ENCODE peak calls at places on chromosomes 4 and X, in nine cellular contexts. A is pancreas; Y is HCT116; X is aorta; Z is uterus; Q is right cardiac atrium; G is fibroblast of lung; D is foreskin keratinocyte; T is CD8-positive, alpha-beta T cell. K is an unnamed sample.

GRCh38 chrX:135421932-135422809 is at the start of gene SMIM10L2A:
- DNase-seq in G (no peak), X (no peak), Z (no peak), Q (no peak), D (no peak), T (no peak), Y (no peak), A (no peak), K (no peak)

GRCh38 chrX:78321809-78322208 is 5.6 kb downstream of the CYSLTR1 start:
- DNase-seq in Y (no peak), Q (peak), A (no peak), X (no peak), G (no peak), T (peak), Z (peak), D (no peak), K (no peak)

GRCh38 chr4:40189997-40190396 is 6.8 kb upstream of the RHOH start:
- DNase-seq in G (peak), T (no peak), D (no peak), Z (no peak), A (peak), Y (no peak), X (no peak), Q (no peak), K (no peak)

GRCh38 chrX:122272011-122272410 is 912.1 kb upstream of the GRIA3 start:
- DNase-seq in D (no peak), A (no peak), T (no peak), G (no peak), Z (no peak), Q (no peak), X (no peak), Y (no peak), K (no peak)

GRCh38 chr4:5952286-5953002 is 59.6 kb upstream of the CRMP1 start:
- DNase-seq in G (no peak), Y (no peak), X (no peak), D (no peak), T (no peak), Q (no peak), A (no peak), Z (no peak), K (no peak)

GRCh38 chr4:107823870-107824366 is 814 bp upstream of the SGMS2 start:
- DNase-seq in A (no peak), Q (no peak), D (no peak), G (no peak), T (no peak), Y (peak), X (no peak), Z (no peak), K (no peak)

GRCh38 chrX:20596856-20597255 is 330.1 kb upstream of the RPS6KA3 start:
- DNase-seq in A (no peak), G (no peak), T (no peak), Y (no peak), D (no peak), Q (no peak), Z (no peak), X (no peak), K (no peak)

GRCh38 chrX:37380920-37381319 is 31.8 kb downstream of the PRRG1 start:
- DNase-seq in A (no peak), Z (no peak), X (no peak), D (peak), G (peak), T (no peak), Q (no peak), Y (peak), K (no peak)

GRCh38 chr4:13980317-13980716 is 352.8 kb upstream of the BOD1L1 start:
- DNase-seq in T (no peak), X (no peak), G (peak), Y (no peak), A (no peak), D (peak), Q (no peak), Z (no peak), K (no peak)

GRCh38 chrX:29382811-29383210 is 795.6 kb downstream of the IL1RAPL1 start:
- DNase-seq in T (no peak), Q (no peak), Z (no peak), D (no peak), Y (no peak), G (no peak), A (no peak), X (no peak), K (no peak)

GRCh38 chr4:40750461-40751258 is 905 bp downstream of the NSUN7 start:
- DNase-seq in Z (no peak), X (no peak), T (no peak), A (no peak), G (peak), Y (no peak), Q (no peak), D (peak), K (no peak)

GRCh38 chr4:30916337-30917274 is 196.4 kb downstream of the PCDH7 start:
- DNase-seq in Y (no peak), X (no peak), G (no peak), Q (no peak), Z (no peak), D (no peak), A (no peak), T (no peak), K (no peak)

GRCh38 chr4:147969573-147969972 is 237.7 kb downstream of the ARHGAP10 start:
- DNase-seq in G (no peak), T (no peak), D (no peak), Z (no peak), X (no peak), Q (no peak), A (no peak), Y (no peak), K (no peak)

GRCh38 chrX:39591099-39591498 is 506.7 kb downstream of the BCOR start:
- DNase-seq in T (no peak), G (no peak), Y (no peak), X (no peak), A (no peak), Z (no peak), Q (no peak), D (peak), K (no peak)

GRCh38 chrX:29604381-29604780 is 611.0 kb upstream of the MAGEB2 start:
- DNase-seq in A (no peak), T (no peak), Z (no peak), G (no peak), Q (no peak), Y (no peak), D (no peak), X (no peak), K (no peak)

GRCh38 chr4:6986067-6986780 is 56.9 kb upstream of the TADA2B start:
- DNase-seq in A (no peak), Z (peak), T (peak), D (no peak), Y (no peak), G (peak), X (no peak), Q (peak), K (peak)

GRCh38 chrX:17826609-17827496 is 34.2 kb downstream of the RAI2 start:
- DNase-seq in D (peak), Q (no peak), G (peak), T (no peak), Z (no peak), X (no peak), A (no peak), Y (no peak), K (no peak)

GRCh38 chr4:76447326-76447954 is 12.4 kb downstream of the SHROOM3 start:
- DNase-seq in Z (no peak), D (no peak), Q (no peak), G (peak), Y (no peak), T (no peak), X (no peak), A (no peak), K (no peak)

DNA sequence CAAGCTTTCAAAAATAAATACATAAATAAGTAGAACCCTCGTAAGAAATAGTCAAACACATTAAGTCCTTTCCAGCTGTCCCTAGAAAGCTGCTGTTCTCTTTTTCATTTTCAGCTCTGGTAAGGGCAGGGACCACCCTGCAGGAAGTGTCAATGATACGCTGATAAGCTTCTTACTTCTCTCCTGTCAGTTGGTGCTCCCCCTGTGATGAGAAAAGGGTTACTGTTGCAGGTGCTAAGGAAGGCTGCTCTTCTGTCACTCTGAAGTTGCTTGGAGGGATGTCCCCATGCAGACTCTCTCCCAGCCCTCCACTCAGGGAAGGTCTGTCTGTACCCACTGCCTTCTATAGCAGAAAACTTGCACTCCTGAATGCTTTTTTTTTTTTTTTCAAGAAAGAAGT is 1.4 kb downstream of the CXCL3 start:
- DNase-seq in Q (no peak), Z (no peak), Y (no peak), G (no peak), A (no peak), X (no peak), T (no peak), D (no peak), K (no peak)
- H3K27ac ChIP-seq in Q (no peak), Z (no peak), Y (no peak), G (no peak), A (no peak), X (no peak), T (no peak), D (no peak), K (no peak)

GRCh38 chr4:140255467-140255866 is 101.5 kb upstream of the MAML3 start:
- DNase-seq in Q (no peak), D (no peak), T (no peak), X (no peak), G (peak), Z (no peak), A (no peak), Y (no peak), K (no peak)

GRCh38 chr4:140256941-140257340 is 103.0 kb upstream of the MAML3 start:
- DNase-seq in A (no peak), D (no peak), G (peak), Y (no peak), T (no peak), Z (no peak), Q (no peak), X (no peak), K (no peak)

GRCh38 chr4:140255919-140256318 is 101.9 kb upstream of the MAML3 start:
- DNase-seq in G (no peak), A (no peak), T (no peak), Q (no peak), X (no peak), D (no peak), Y (no peak), Z (no peak), K (no peak)

GRCh38 chr4:140256335-140256734 is 102.4 kb upstream of the MAML3 start:
- DNase-seq in X (no peak), A (no peak), Q (no peak), Z (no peak), G (peak), D (peak), Y (no peak), T (no peak), K (no peak)

GRCh38 chr4:140257461-140258305 is 103.7 kb upstream of the MAML3 start:
- DNase-seq in Q (no peak), Y (no peak), T (no peak), A (no peak), G (peak), X (no peak), D (no peak), Z (no peak), K (no peak)
- H3K27ac ChIP-seq in Q (peak), Y (no peak), T (no peak), A (no peak), G (peak), X (no peak), D (no peak), Z (peak), K (no peak)

DNA sequence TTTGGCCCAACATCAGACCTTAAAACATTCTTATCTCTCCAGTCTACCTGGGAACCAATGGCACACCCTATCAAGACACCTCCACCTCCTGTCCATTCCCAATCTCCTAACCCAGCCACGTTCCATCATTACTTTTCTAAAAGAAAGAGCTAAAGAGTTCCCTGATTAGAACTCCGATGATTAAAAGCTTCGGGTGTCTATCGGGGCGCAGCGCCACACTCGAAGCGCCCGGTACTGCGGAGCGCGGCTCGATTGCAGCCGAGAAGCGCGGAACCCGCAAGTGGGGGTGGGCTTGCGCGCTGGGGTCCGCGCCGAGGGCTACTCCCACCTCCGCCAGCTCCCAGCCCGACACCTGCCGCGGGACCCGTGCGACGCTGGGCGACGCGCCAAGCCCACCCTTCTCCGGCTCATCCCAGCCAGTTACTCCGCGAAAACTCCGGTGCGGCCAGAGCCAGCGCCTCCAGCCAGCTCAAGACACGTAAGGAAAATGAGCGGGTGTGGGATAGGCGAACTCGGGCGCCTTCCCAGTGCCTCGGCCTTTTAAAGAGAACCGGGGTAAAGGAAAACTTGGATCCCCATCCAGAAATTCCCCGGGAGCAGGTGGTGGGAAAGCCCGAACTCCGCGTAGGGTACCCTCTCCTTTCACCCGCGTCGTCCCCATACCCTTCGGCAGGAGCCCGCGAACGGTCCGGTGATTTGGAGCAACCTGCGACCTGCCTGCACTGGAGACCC is 601 bp downstream of the NPY1R start:
- DNase-seq in Z (no peak), T (no peak), Y (no peak), Q (peak), D (peak), X (peak), A (peak), G (peak), K (peak)
- H3K27ac ChIP-seq in Z (peak), T (no peak), Y (no peak), Q (no peak), D (no peak), X (no peak), A (no peak), G (no peak), K (no peak)

DNA sequence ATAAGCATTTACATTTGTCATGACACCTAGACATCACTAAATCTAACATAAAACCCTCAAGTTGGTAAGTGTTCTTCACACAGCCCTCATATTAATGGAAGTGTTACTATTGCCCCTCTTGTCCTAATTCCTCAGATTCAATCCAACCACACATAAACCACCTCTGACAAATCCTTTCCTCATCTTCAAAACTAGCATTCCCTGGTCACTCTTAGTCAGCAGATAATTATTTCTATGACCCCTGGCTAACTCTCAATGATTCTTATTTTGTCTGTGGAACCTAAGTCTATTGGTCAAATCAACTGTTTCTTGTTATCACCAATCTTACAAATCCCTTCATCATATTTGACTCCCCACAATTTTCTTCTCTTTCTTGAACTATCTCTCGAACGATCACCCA is 168.6 kb downstream of the PPP3CA start:
- DNase-seq in X (no peak), Y (no peak), D (no peak), T (no peak), Q (no peak), A (no peak), G (no peak), Z (no peak), K (no peak)
- H3K27ac ChIP-seq in X (no peak), Y (peak), D (no peak), T (no peak), Q (no peak), A (no peak), G (no peak), Z (no peak), K (no peak)

DNA sequence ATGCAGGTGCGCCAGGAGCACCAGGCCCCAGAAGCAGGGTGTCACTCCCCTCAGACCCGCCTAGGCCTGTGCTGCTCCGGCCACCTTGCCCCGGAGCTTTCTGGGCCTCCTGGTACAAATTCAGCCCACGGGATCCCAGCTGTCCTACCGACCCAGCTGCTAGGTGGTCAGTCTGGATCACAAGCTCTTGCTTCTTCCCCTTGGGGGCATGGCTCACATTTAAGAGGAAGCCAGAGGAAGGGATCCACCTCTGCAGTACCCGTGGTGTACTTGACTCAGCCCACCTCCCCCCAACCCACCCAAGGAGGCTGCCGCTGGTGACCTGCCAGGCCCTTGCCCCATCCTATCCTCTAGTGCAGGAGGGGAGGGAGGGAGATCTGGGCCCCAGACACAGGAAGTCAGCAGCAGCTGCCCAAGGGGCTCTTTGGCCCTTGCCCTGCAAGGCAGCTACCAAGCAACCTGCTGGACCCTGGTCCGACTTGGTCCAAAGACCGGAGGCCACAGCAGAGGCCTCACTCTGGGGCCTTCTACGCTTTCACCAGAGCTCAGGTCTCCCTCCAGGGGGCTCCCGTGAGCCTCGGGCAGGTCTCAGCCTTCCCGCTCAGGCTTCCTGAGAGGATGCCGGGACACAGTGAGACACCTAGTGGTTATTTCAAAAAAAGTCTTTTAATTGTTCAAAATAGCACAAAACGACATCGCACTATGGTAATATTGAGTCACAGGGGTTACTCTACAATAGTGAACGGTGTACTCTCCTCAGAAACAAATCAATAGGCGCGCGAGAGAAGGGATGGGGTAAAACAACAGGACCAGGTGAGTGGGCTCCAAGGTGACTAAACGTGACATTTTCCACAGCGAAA is 2.7 kb upstream of the RENBP start:
- DNase-seq in X (peak), Z (no peak), G (peak), A (peak), Y (peak), Q (peak), T (peak), D (peak), K (peak)
- H3K27ac ChIP-seq in X (no peak), Z (peak), G (no peak), A (no peak), Y (peak), Q (peak), T (no peak), D (no peak), K (peak)

DNA sequence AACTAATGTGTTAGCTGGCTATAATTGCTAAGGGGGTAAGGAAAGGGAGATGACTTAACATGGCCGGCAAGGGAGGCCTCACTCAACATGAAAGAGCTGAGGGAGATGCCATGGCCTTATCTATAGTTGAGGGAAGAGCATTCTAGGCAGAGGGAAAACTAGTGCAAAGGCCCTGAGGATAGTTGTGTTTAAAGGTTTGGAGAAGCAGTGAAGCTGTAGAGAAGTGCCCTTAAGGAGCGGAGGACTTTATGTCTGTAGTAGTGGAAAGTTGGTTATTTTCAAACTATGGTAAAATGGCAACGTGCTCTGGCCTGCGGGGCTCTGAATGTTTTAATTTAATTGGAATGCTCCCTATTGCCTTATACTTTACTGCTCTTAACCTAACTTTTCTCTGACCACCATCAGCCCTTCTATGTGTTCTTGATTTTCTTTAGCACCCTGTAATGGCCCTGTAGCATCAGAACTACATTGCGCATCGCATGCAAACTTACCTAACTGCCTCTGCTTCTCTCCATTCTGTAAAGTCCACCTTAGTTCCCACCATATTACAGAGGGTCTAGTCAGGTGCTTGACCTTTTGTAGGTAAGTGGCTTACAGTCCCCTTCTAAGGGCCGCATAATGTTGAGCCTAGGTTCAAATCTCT is 35.8 kb downstream of the ERVMER34-1 start:
- DNase-seq in Z (no peak), X (no peak), G (no peak), D (no peak), T (no peak), A (no peak), Y (no peak), Q (no peak), K (no peak)
- H3K27ac ChIP-seq in Z (no peak), X (no peak), G (no peak), D (no peak), T (no peak), A (no peak), Y (peak), Q (no peak), K (no peak)

DNA sequence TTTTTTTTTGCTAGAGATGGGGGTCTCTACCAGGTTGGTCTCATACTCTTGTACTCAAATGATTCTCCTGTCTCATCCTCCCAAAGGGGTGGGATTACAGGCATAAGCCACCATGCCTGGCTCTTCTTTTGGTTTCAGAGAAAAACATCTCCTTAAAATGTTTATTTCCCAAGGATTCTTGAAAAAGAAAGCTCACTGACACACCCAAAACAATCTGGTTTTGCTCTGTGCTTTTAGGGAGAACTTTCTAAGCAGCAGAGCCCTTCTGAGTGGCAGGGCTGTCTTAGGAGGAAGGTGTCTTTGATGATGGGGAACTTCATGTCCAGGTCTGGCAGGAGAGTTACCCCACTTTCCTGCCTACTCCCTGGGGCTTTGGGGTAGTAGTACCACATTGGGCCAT is 1.3 kb downstream of the SOD3 start:
- DNase-seq in D (no peak), A (no peak), G (no peak), Y (no peak), X (no peak), Q (no peak), Z (no peak), T (no peak), K (no peak)
- H3K27ac ChIP-seq in D (no peak), A (no peak), G (no peak), Y (no peak), X (no peak), Q (no peak), Z (no peak), T (no peak), K (no peak)